ENCODE peak calls at places on chromosome 5, in nine cellular contexts. R is heart left ventricle, N is A549, H is Peyer's patch, C is breast epithelium, Z is HepG2, F is uterus, M is transverse colon, K is ovary. I is an unnamed sample.

GRCh38 chr5:1476181-1476966 is 31.1 kb upstream of the SLC6A3 start:
- DNase-seq in N (no peak), R (peak; percentile 51), Z (no peak), F (peak; percentile 15), M (no peak), K (no peak), H (no peak), C (peak; percentile 49), I (peak; percentile 78)

GRCh38 chr5:175814676-175815075 is 56.7 kb upstream of the CPLX2 start:
- DNase-seq in Z (no peak), H (no peak), F (no peak), M (no peak), C (no peak), R (no peak), N (peak; percentile 76), K (no peak), I (no peak)

GRCh38 chr5:108556414-108556813 is 174.5 kb upstream of the FBXL17 start:
- DNase-seq in H (no peak), R (no peak), K (no peak), M (no peak), Z (no peak), F (no peak), N (no peak), C (no peak), I (no peak)

GRCh38 chr5:68962632-68963484 is 131.0 kb upstream of the SLC30A5 start:
- DNase-seq in C (peak; percentile 62), F (peak; percentile 86), M (peak; percentile 63), R (no peak), Z (peak; percentile 46), K (peak; percentile 62), N (peak; percentile 64), H (peak; percentile 19), I (peak; percentile 73)

GRCh38 chr5:140075371-140075770 is 32.3 kb upstream of the NRG2 start:
- DNase-seq in F (no peak), K (no peak), Z (no peak), H (no peak), C (no peak), M (no peak), N (no peak), R (no peak), I (no peak)

GRCh38 chr5:1208743-1209551 is 7.6 kb downstream of the SLC6A19 start:
- DNase-seq in C (no peak), H (no peak), F (no peak), K (no peak), R (peak; percentile 52), Z (no peak), M (peak; percentile 26), N (peak; percentile 40), I (peak; percentile 51)

GRCh38 chr5:111135946-111136345 is 43.8 kb downstream of the WDR36 start:
- DNase-seq in R (no peak), H (no peak), K (no peak), M (no peak), F (no peak), N (peak; percentile 7), C (no peak), Z (no peak), I (no peak)

GRCh38 chr5:79514391-79515105 is 614 bp upstream of the HOMER1 start:
- DNase-seq in M (peak; percentile 94), Z (peak; percentile 72), H (peak; percentile 95), R (peak; percentile 92), F (peak; percentile 92), C (peak; percentile 93), K (peak; percentile 94), N (peak; percentile 96), I (peak; percentile 92)

GRCh38 chr5:118832974-118833373 is 155.4 kb downstream of the DTWD2 start:
- DNase-seq in H (no peak), Z (no peak), F (no peak), R (no peak), C (no peak), N (no peak), M (no peak), K (no peak), I (no peak)

GRCh38 chr5:154301726-154302125 is 111.2 kb downstream of the GALNT10 start:
- DNase-seq in M (no peak), Z (no peak), H (no peak), C (no peak), N (no peak), R (no peak), K (no peak), F (no peak), I (peak; percentile 32)

GRCh38 chr5:121949885-121950284 is 11.9 kb upstream of the SRFBP1 start:
- DNase-seq in H (no peak), K (no peak), Z (peak; percentile 34), N (peak; percentile 49), F (no peak), C (no peak), M (peak; percentile 21), R (no peak), I (peak; percentile 8)

GRCh38 chr5:105952875-105953274 is 1717.9 kb downstream of the EFNA5 start:
- DNase-seq in M (no peak), N (no peak), K (no peak), C (no peak), Z (no peak), R (no peak), H (no peak), F (no peak), I (no peak)

GRCh38 chr5:91443761-91444467 is 60.8 kb upstream of the ARRDC3 start:
- DNase-seq in R (no peak), Z (no peak), F (no peak), M (no peak), H (no peak), N (no peak), C (no peak), K (no peak), I (no peak)

GRCh38 chr5:31741496-31741895 is 102.6 kb downstream of the PDZD2 start:
- DNase-seq in C (no peak), Z (no peak), N (no peak), R (no peak), M (no peak), K (no peak), F (no peak), H (no peak), I (peak; percentile 80)

GRCh38 chr5:122081541-122081940 is 3.5 kb upstream of the LOX start:
- DNase-seq in F (no peak), R (no peak), C (no peak), H (no peak), K (no peak), M (no peak), N (no peak), Z (no peak), I (no peak)

GRCh38 chr5:173247050-173247449 is 12.0 kb upstream of the NKX2-5 start:
- DNase-seq in N (no peak), M (no peak), K (no peak), Z (no peak), R (no peak), C (no peak), F (no peak), H (no peak), I (no peak)

GRCh38 chr5:177022386-177023246 is at the start of gene ZNF346:
- DNase-seq in H (peak; percentile 90), M (peak; percentile 92), N (peak; percentile 92), F (peak; percentile 94), C (peak; percentile 88), K (peak; percentile 93), Z (peak; percentile 90), R (peak; percentile 94), I (peak; percentile 91)
- TF ChIP-seq POLR2A in H (peak; percentile 47), M (peak; percentile 66), N (peak; percentile 79), F (peak; percentile 53), C (no peak), K (peak; percentile 58), Z (peak; percentile 81), R (peak; percentile 62), I (no peak)

DNA sequence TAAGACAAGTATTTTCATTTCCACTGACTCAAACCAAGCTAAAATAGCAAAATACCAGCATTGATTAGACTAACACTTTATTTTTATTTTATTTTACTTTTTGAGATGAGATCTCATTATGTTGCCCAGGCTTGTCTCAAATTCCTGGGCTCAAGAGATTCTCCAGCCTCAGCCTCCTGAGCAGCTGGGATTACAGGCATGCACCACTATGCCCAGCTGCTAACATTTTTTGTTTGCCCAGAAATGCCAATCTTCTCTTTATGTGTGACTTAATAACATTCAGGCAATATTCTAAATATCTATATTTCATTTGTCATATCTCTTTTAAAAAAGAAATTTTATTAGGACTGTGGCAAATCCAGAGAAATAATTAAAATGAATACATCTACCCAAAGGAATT is 55.0 kb downstream of the OXCT1 start:
- DNase-seq in C (no peak), N (no peak), Z (no peak), R (no peak), K (no peak), M (no peak), H (no peak), F (no peak), I (no peak)
- H3K4me3 ChIP-seq in C (no peak overlapping the region), N (no peak overlapping the region), Z (no peak overlapping the region), R (no peak overlapping the region), K (no peak overlapping the region), M (no peak overlapping the region), H (no peak overlapping the region), F (no peak overlapping the region), I (no peak overlapping the region)

GRCh38 chr5:171673840-171674239 is 111.8 kb upstream of the SMIM23 start:
- DNase-seq in Z (no peak), R (no peak), H (no peak), N (no peak), C (no peak), M (no peak), F (no peak), K (no peak), I (no peak)

GRCh38 chr5:171675511-171675910 is 110.1 kb upstream of the SMIM23 start:
- DNase-seq in H (no peak), Z (no peak), C (no peak), F (no peak), M (no peak), K (no peak), R (no peak), N (no peak), I (no peak)

GRCh38 chr5:171673328-171673727 is 112.3 kb upstream of the SMIM23 start:
- DNase-seq in N (no peak), K (no peak), Z (no peak), M (no peak), R (no peak), C (no peak), F (no peak), H (no peak), I (peak; percentile 88)

GRCh38 chr5:171676286-171676944 is 109.2 kb upstream of the SMIM23 start:
- DNase-seq in K (no peak), C (no peak), M (no peak), N (no peak), Z (no peak), H (no peak), R (no peak), F (no peak), I (no peak)

GRCh38 chr5:171672556-171672955 is 113.1 kb upstream of the SMIM23 start:
- DNase-seq in K (no peak), N (no peak), F (no peak), M (no peak), H (no peak), C (no peak), R (no peak), Z (no peak), I (no peak)
- TF ChIP-seq POLR2A in K (no peak), N (no peak), F (no peak), M (no peak), H (no peak), C (no peak), R (no peak), Z (no peak), I (no peak)

DNA sequence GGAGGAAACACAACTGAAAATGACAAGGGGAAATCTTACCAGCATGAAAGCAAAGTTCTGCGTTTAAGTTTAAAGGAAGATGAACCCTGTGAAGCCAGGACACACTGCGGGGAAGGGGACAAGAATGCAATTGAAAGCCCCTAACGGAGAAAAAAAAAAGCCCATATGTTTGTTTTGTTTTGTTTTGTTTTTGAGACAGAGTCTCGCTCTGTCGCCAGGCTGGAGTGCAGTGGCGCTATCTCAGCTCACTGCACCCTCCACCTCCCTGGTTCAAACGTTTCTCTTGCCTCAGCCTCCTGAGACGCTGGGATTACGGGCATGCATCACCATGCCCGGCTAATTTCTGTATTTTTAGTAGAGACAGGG is 2.9 kb downstream of the STK10 start:
- DNase-seq in F (no peak), K (no peak), C (no peak), H (no peak), N (no peak), M (no peak), R (no peak), Z (no peak), I (no peak)
- H3K4me3 ChIP-seq in F (no peak overlapping the region), K (no peak overlapping the region), C (no peak overlapping the region), H (peak overlapping the region; percentile 58), N (no peak overlapping the region), M (peak overlapping the region; percentile 86), R (peak overlapping the region; percentile 87), Z (no peak overlapping the region), I (no peak overlapping the region)